ENCODE peak calls at places on chromosomes 11 and 22, in six cellular contexts. W is A549, H is GM23338, R is fibroblast of lung, X is endodermal cell, V is adipocyte. J is an unnamed sample.

GRCh38 chr11:76620471-76620870 is 50.1 kb downstream of the LRRC32 start:
- DNase-seq in V (peak; percentile 77), R (peak; percentile 94), W (no peak), X (no peak), H (no peak), J (no peak)

GRCh38 chr11:75814369-75814685 is 683 bp upstream of the UVRAG start:
- DNase-seq in R (no peak), W (no peak), X (no peak), V (no peak), H (no peak), J (no peak)

GRCh38 chr11:125591659-125592304 is 870 bp upstream of the STT3A start:
- DNase-seq in R (peak; percentile 39), W (peak; percentile 10), H (peak; percentile 54), X (no peak), V (peak; percentile 67), J (peak; percentile 46)

GRCh38 chr11:102260241-102260640 is 57.0 kb upstream of the BIRC3 start:
- DNase-seq in W (no peak), V (no peak), R (peak; percentile 85), H (peak; percentile 59), X (no peak), J (no peak)

GRCh38 chr11:29129850-29130249 is 887.0 kb downstream of the KCNA4 start:
- DNase-seq in H (no peak), R (peak; percentile 31), V (peak; percentile 54), W (no peak), X (no peak), J (no peak)

GRCh38 chr11:57116654-57117053 is 65.1 kb upstream of the LRRC55 start:
- DNase-seq in X (peak; percentile 77), W (peak; percentile 13), R (peak; percentile 69), V (peak; percentile 44), H (peak; percentile 74), J (peak; percentile 31)

GRCh38 chr11:62295504-62295903 is 3.4 kb downstream of the SCGB1D4 start:
- DNase-seq in W (no peak), V (peak; percentile 47), H (peak; percentile 47), R (peak; percentile 32), X (peak; percentile 83), J (peak; percentile 36)

GRCh38 chr11:105236631-105237030 is 97.1 kb upstream of the CARD18 start:
- DNase-seq in R (peak; percentile 74), X (no peak), W (no peak), V (peak; percentile 71), H (no peak), J (no peak)

GRCh38 chr11:121625784-121626506 is 173.2 kb upstream of the SORL1-AS1 start:
- DNase-seq in H (no peak), W (no peak), X (no peak), V (peak; percentile 7), R (no peak), J (no peak)

GRCh38 chr22:25741692-25742626 is at the start of gene MYO18B:
- DNase-seq in X (no peak), H (no peak), R (peak; percentile 36), W (no peak), V (no peak), J (no peak)

GRCh38 chr11:110158317-110159200 is 65.4 kb downstream of the ZC3H12C start:
- DNase-seq in X (no peak), W (no peak), H (no peak), V (no peak), R (no peak), J (no peak)

GRCh38 chr11:76765863-76766350 is 17.2 kb upstream of the TSKU start:
- DNase-seq in R (peak; percentile 24), H (no peak), V (no peak), X (peak; percentile 36), W (no peak), J (no peak)

GRCh38 chr22:37109242-37109917 is at the start of gene TMPRSS6:
- DNase-seq in V (no peak), R (no peak), H (no peak), W (no peak), X (no peak), J (no peak)

GRCh38 chr22:50308597-50308935 is 1.1 kb upstream of the PLXNB2 start:
- DNase-seq in X (peak; percentile 68), H (no peak), W (no peak), V (peak; percentile 46), R (peak; percentile 68), J (no peak)

GRCh38 chr11:125671561-125671960 is 9.1 kb downstream of the ACRV1 start:
- DNase-seq in V (no peak), H (no peak), X (no peak), W (no peak), R (no peak), J (no peak)

GRCh38 chr11:115774756-115775155 is 270.5 kb upstream of the CADM1 start:
- DNase-seq in X (no peak), H (no peak), R (no peak), W (no peak), V (no peak), J (no peak)
- H3K4me1 ChIP-seq in X (peaks cover 13% of the 10 kb centered on the region), H (no peaks in the 10 kb centered on the region), R (no peaks in the 10 kb centered on the region), W (no peaks in the 10 kb centered on the region), V (no peaks in the 10 kb centered on the region), J (no peaks in the 10 kb centered on the region)

GRCh38 chr22:23140385-23140784 is 1.4 kb downstream of the RSPH14 start:
- DNase-seq in X (no peak), H (no peak), R (no peak), W (no peak), V (no peak), J (no peak)

GRCh38 chr22:23144926-23145906 is at the start of gene RAB36:
- DNase-seq in W (peak; percentile 90), R (peak; percentile 99), V (peak; percentile 99), X (peak; percentile 100), H (peak; percentile 100), J (peak; percentile 18)

GRCh38 chr22:23144432-23144831 is 845 bp upstream of the RAB36 start:
- DNase-seq in R (no peak), X (no peak), H (no peak), W (no peak), V (no peak), J (no peak)

GRCh38 chr22:23142546-23143105 is 836 bp upstream of the RSPH14 start:
- DNase-seq in H (no peak), V (no peak), W (no peak), R (no peak), X (no peak), J (no peak)

DNA sequence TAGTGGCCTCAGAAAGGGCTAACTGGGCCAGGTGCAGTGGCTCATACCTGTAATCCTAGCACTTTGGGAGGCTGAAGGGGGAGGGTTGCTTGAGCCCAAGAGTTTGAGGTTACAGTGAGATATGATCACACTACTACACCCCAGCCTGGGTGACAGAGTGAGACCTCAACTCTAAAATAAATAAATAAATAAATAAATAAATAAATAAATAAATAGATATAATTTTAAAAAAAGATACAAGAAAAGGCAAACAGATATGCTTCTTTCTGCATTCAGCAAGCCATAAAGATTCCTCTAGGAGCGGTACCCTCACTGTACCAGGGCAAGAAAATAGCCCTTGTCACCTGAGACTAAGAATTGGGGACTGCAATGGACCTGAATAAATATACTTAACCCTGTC is 1.3 kb upstream of the RSPH14 start:
- DNase-seq in X (no peak), V (no peak), R (no peak), H (no peak), W (no peak), J (no peak)
- H3K4me1 ChIP-seq in X (peaks cover 4% of the 10 kb centered on the region), V (peaks cover 19% of the 10 kb centered on the region), R (peaks cover 4% of the 10 kb centered on the region), H (peaks cover 9% of the 10 kb centered on the region), W (peaks cover 20% of the 10 kb centered on the region), J (peaks cover 34% of the 10 kb centered on the region)

DNA sequence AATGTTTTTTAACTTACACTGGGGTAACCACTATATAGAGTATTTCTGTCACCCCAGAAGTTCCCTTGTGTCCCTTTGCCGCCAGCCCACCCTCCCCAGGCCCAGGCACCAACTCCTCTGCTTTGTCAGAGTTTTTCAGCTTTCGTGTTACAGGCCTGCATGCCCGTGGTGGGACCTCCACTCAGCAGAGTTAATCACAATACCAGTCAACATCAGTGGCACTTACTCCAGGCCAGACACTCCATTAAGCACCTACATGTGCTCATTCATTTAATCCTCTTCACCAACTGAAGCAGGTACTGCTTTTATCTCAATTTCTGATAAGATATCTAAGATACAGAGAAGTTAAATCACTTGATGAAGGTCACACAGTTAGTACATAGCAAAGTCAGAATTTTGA is 63.3 kb downstream of the LIF start:
- DNase-seq in W (no peak), V (no peak), H (no peak), R (no peak), X (no peak), J (no peak)
- H3K4me1 ChIP-seq in W (peaks cover 42% of the 10 kb centered on the region), V (no peaks in the 10 kb centered on the region), H (peaks cover 31% of the 10 kb centered on the region), R (no peaks in the 10 kb centered on the region), X (peaks cover 5% of the 10 kb centered on the region), J (peaks cover 41% of the 10 kb centered on the region)

GRCh38 chr11:6326303-6326702 is 6.0 kb upstream of the CAVIN3 start:
- DNase-seq in H (no peak), R (no peak), X (peak; percentile 49), V (no peak), W (no peak), J (no peak)

GRCh38 chr11:6321356-6321755 is 1.1 kb upstream of the CAVIN3 start:
- DNase-seq in R (no peak), V (no peak), X (peak; percentile 51), H (no peak), W (no peak), J (no peak)

GRCh38 chr11:6320411-6321207 is at the start of gene CAVIN3:
- DNase-seq in X (peak; percentile 93), R (peak; percentile 86), V (peak; percentile 92), H (peak; percentile 82), W (peak; percentile 23), J (no peak)

GRCh38 chr11:6321961-6322362 is 1.7 kb upstream of the CAVIN3 start:
- DNase-seq in V (peak; percentile 33), H (peak; percentile 18), X (peak; percentile 50), R (peak; percentile 82), W (no peak), J (no peak)

GRCh38 chr11:6323291-6323905 is 3.1 kb upstream of the CAVIN3 start:
- DNase-seq in W (no peak), X (peak; percentile 62), V (no peak), R (no peak), H (peak; percentile 92), J (no peak)
- H3K4me1 ChIP-seq in W (peaks cover 15% of the 10 kb centered on the region), X (peaks cover 29% of the 10 kb centered on the region), V (peaks cover 41% of the 10 kb centered on the region), R (peaks cover 12% of the 10 kb centered on the region), H (peaks cover 64% of the 10 kb centered on the region), J (no peaks in the 10 kb centered on the region)

DNA sequence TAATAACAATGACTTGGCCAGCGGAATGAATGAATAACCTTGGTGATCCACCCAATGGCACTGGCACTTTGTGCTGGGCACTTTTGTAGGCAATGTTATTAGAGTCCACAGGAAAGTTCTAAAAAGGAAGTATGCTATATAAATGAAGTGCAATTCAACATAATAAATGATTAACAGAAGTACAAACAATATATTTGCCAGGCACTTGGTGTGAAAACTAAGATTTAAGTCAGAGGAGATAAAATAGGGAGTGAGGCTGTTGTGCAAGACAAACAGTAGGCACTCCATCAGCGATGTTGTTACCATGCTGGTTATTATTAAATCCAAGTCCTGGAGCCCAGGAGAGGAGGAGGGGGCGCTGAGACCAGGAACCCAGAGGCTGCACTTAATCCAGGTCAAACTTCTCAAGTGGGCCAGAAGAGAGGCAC is 173.8 kb downstream of the LARGE1 start:
- DNase-seq in H (no peak), X (no peak), R (no peak), V (no peak), W (no peak), J (no peak)
- H3K4me1 ChIP-seq in H (no peaks in the 10 kb centered on the region), X (no peaks in the 10 kb centered on the region), R (no peaks in the 10 kb centered on the region), V (no peaks in the 10 kb centered on the region), W (peaks cover 11% of the 10 kb centered on the region), J (no peaks in the 10 kb centered on the region)

GRCh38 chr11:35173620-35174278 is 34.8 kb downstream of the CD44 start:
- DNase-seq in X (no peak), V (no peak), R (no peak), H (no peak), W (no peak), J (no peak)
- H3K4me1 ChIP-seq in X (peaks cover 18% of the 10 kb centered on the region), V (peaks cover 93% of the 10 kb centered on the region), R (peaks cover 41% of the 10 kb centered on the region), H (peaks cover 31% of the 10 kb centered on the region), W (peaks cover 69% of the 10 kb centered on the region), J (peaks cover 43% of the 10 kb centered on the region)

J was measured in DND-41.